ENCODE peak calls at places on chromosomes 16 and 17, in six cellular contexts. E, P, B, A, Z and M are unnamed samples.

GRCh38 chr16:21638573-21638975 is 13.8 kb downstream of the IGSF6 start:
- DNase-seq in P (no peak), Z (peak), B (no peak), A (no peak), E (no peak), M (no peak)

GRCh38 chr16:20798364-20798763 is 7.9 kb downstream of the ERI2 start:
- DNase-seq in A (no peak), P (no peak), Z (no peak), B (no peak), E (no peak), M (no peak)

GRCh38 chr16:31010539-31010938 is at the start of gene STX1B:
- DNase-seq in P (no peak), A (no peak), Z (peak), E (no peak), B (peak), M (peak)

GRCh38 chr17:44108440-44109311 is 14.8 kb downstream of the HDAC5 start:
- DNase-seq in P (peak), B (no peak), A (no peak), Z (peak), E (peak), M (no peak)

GRCh38 chr16:78705694-78706093 is 606.2 kb downstream of the WWOX start:
- DNase-seq in A (no peak), P (no peak), B (no peak), Z (peak), E (peak), M (no peak)

GRCh38 chr17:67974598-67975066 is 21.6 kb downstream of the C17orf58 start:
- DNase-seq in E (no peak), B (peak), A (no peak), P (no peak), Z (no peak), M (no peak)

GRCh38 chr17:57567278-57567677 is 177.8 kb downstream of the CCDC182 start:
- DNase-seq in P (no peak), B (no peak), Z (no peak), A (no peak), E (no peak), M (no peak)

GRCh38 chr16:87160752-87161337 is 156.3 kb downstream of the C16orf95 start:
- DNase-seq in A (no peak), E (no peak), P (no peak), Z (no peak), B (no peak), M (no peak)

GRCh38 chr17:80655588-80655987 is 111.0 kb downstream of the RPTOR start:
- DNase-seq in E (no peak), A (no peak), B (no peak), P (no peak), Z (no peak), M (no peak)

GRCh38 chr17:45640141-45640850 is 143.8 kb upstream of the CRHR1 start:
- DNase-seq in B (peak), E (peak), A (no peak), P (peak), Z (peak), M (peak)

GRCh38 chr17:41527076-41528023 is 758 bp downstream of the KRT19 start:
- DNase-seq in P (peak), B (peak), A (no peak), E (no peak), Z (no peak), M (no peak)

GRCh38 chr16:14098081-14098480 is 27.0 kb downstream of the MRTFB start:
- DNase-seq in A (no peak), B (no peak), Z (no peak), E (no peak), P (no peak), M (no peak)

GRCh38 chr16:85354623-85355514 is 242.6 kb upstream of the CIBAR2 start:
- DNase-seq in A (no peak), P (no peak), E (no peak), Z (peak), B (no peak), M (no peak)

GRCh38 chr17:8310601-8311123 is 621 bp downstream of the ARHGEF15 start:
- DNase-seq in P (no peak), B (no peak), Z (no peak), A (no peak), E (no peak), M (peak)

GRCh38 chr16:51875834-51876725 is 670.9 kb downstream of the TOX3 start:
- DNase-seq in B (peak), P (no peak), E (no peak), A (no peak), Z (no peak), M (no peak)

GRCh38 chr17:48258317-48258716 is 150.8 kb downstream of the SNX11 start:
- DNase-seq in A (no peak), P (no peak), Z (no peak), E (no peak), B (no peak), M (no peak)

GRCh38 chr17:15967706-15968399 is 22.9 kb downstream of the ADORA2B start:
- DNase-seq in E (no peak), Z (no peak), B (no peak), P (no peak), A (no peak), M (no peak)

GRCh38 chr16:4273858-4274291 is 1.1 kb upstream of the TFAP4 start:
- DNase-seq in A (no peak), B (peak), E (peak), Z (no peak), P (peak), M (peak)

GRCh38 chr17:16419074-16419928 is 3.9 kb downstream of the TRPV2 start:
- DNase-seq in A (no peak), E (peak), P (peak), B (no peak), Z (peak), M (no peak)

GRCh38 chr17:49180303-49180702 is 30.1 kb downstream of the GNGT2 start:
- DNase-seq in B (peak), E (peak), Z (peak), P (peak), A (no peak), M (peak)

GRCh38 chr17:79388556-79389295 is 222.1 kb downstream of the RBFOX3 start:
- DNase-seq in A (no peak), E (peak), P (peak), B (peak), Z (peak), M (peak)

GRCh38 chr17:31068291-31068690 is 26.5 kb upstream of the NF1 start:
- DNase-seq in A (no peak), P (no peak), E (no peak), Z (no peak), B (peak), M (peak)

GRCh38 chr17:74190807-74191206 is 12.7 kb upstream of the RPL38 start:
- DNase-seq in E (no peak), P (no peak), Z (no peak), B (peak), A (no peak), M (peak)

GRCh38 chr17:82229686-82230626 is 1.1 kb downstream of the SLC16A3 start:
- DNase-seq in P (no peak), E (no peak), Z (no peak), B (no peak), A (no peak), M (no peak)

GRCh38 chr17:9929873-9930272 is 24.8 kb upstream of the RCVRN start:
- DNase-seq in Z (no peak), E (no peak), P (no peak), A (no peak), B (no peak), M (no peak)

GRCh38 chr17:74380086-74380958 is 13.0 kb downstream of the GPR142 start:
- DNase-seq in E (no peak), A (no peak), P (peak), Z (no peak), B (no peak), M (no peak)

GRCh38 chr17:79943354-79944241 is 92.1 kb downstream of the TBC1D16 start:
- DNase-seq in P (peak), B (peak), A (no peak), E (no peak), Z (no peak), M (no peak)

GRCh38 chr17:40525294-40525693 is 23.9 kb upstream of the TNS4 start:
- DNase-seq in E (no peak), P (no peak), Z (no peak), B (no peak), A (no peak), M (no peak)

GRCh38 chr17:3528604-3529511 is 28.8 kb downstream of the TRPV3 start:
- DNase-seq in E (no peak), A (no peak), P (no peak), B (no peak), Z (peak), M (no peak)

GRCh38 chr16:77674888-77675287 is 47.4 kb upstream of the NUDT7 start:
- DNase-seq in E (no peak), P (no peak), Z (peak), A (no peak), B (no peak), M (no peak)

GRCh38 chr17:67246648-67247415 is 1.8 kb upstream of the HELZ start:
- DNase-seq in Z (peak), B (peak), E (peak), P (peak), A (no peak), M (peak)

GRCh38 chr17:48439473-48439872 is 9.5 kb upstream of the SKAP1 start:
- DNase-seq in B (no peak), E (no peak), A (no peak), P (no peak), Z (no peak), M (no peak)

GRCh38 chr17:57455063-57455914 is 199.0 kb downstream of the MSI2 start:
- DNase-seq in P (peak), B (no peak), A (no peak), E (no peak), Z (peak), M (no peak)

GRCh38 chr16:72848759-72849664 is 198.9 kb downstream of the ZFHX3 start:
- DNase-seq in B (no peak), Z (peak), E (peak), A (no peak), P (peak), M (no peak)

GRCh38 chr17:4934173-4934979 is 2.3 kb downstream of the GP1BA start:
- DNase-seq in P (peak), E (no peak), Z (peak), A (no peak), B (peak), M (peak)

GRCh38 chr16:89722392-89723278 is 1.3 kb downstream of the ZNF276 start:
- DNase-seq in B (no peak), P (peak), Z (peak), E (no peak), A (peak), M (no peak)

GRCh38 chr16:85327731-85328664 is 215.7 kb upstream of the CIBAR2 start:
- DNase-seq in P (peak), E (no peak), A (no peak), Z (peak), B (peak), M (peak)

GRCh38 chr17:17718251-17718650 is 37.0 kb downstream of the RAI1 start:
- DNase-seq in Z (no peak), A (no peak), E (no peak), P (peak), B (no peak), M (no peak)

GRCh38 chr17:48954300-48954755 is 9.7 kb upstream of the SNF8 start:
- DNase-seq in B (peak), P (no peak), A (no peak), E (peak), Z (peak), M (peak)

DNA sequence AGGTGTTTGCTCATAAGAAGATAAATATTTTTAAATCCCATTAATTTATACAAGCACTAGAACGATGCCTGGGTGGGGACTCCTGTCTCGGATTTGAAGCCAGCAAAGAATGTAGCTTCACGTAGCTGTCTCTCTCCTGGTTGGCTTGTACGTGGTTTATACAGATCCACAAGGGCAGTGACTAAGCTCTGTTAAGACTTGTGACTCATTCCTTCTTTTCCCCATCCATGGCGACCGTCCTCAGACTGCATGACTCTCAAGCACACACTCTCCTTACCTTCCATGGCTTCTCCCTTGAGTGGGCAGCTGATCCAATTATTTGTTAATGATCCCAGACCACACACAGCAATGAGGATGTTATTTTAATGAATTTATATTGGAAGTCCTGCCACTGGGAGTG is 679.7 kb upstream of the SOX9 start:
- DNase-seq in Z (peak), B (no peak), P (no peak), A (no peak), E (peak), M (no peak)
- TF ChIP-seq CTCF in Z (no peak), B (no peak), P (no peak), A (no peak), E (no peak), M (no peak)

DNA sequence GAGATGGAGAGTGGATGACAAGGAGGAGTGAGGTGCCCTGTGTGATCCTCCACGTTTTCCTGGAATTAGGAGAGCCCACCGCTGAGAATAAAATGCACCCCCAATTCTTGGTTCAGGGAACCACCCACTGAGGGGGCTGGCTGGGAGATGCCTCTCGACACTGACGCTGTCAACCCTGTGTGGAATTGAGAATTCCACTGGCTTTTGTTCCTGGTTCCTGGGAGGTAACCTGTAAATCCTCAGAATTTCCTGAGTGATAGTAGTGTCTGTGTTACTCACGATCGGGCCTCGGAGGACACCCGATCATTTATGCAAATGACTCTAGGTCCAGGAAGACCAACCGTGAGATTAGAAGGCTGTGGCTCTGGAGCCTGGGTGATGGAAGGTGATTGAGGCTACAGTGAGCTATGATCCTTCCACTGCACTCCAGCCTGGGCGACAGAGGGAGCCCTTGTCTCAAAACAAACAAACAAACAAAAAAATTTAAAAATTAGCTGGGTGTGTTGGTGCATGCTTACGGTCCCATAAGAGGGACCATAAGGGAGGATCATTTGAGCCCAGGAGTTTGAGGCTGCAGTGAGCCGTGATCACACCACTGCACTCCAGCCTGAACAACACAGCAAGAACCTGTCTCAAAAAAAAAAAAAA is 11.7 kb upstream of the PRPSAP1 start:
- DNase-seq in Z (no peak), B (no peak), P (no peak), E (no peak), A (no peak), M (no peak)
- TF ChIP-seq CTCF in Z (peak), B (no peak), P (no peak), E (peak), A (peak), M (no peak)

GRCh38 chr17:72033311-72033710 is 87.5 kb upstream of the SOX9 start:
- DNase-seq in P (no peak), E (no peak), Z (no peak), A (no peak), B (no peak), M (no peak)

GRCh38 chr17:72034000-72034399 is 86.8 kb upstream of the SOX9 start:
- DNase-seq in P (no peak), Z (no peak), A (no peak), E (no peak), B (no peak), M (no peak)

GRCh38 chr17:72031219-72031906 is 89.5 kb upstream of the SOX9 start:
- DNase-seq in E (no peak), Z (no peak), A (no peak), B (no peak), P (no peak), M (no peak)

GRCh38 chr17:72025113-72025512 is 95.7 kb upstream of the SOX9 start:
- DNase-seq in E (no peak), Z (no peak), A (no peak), B (no peak), P (no peak), M (no peak)

DNA sequence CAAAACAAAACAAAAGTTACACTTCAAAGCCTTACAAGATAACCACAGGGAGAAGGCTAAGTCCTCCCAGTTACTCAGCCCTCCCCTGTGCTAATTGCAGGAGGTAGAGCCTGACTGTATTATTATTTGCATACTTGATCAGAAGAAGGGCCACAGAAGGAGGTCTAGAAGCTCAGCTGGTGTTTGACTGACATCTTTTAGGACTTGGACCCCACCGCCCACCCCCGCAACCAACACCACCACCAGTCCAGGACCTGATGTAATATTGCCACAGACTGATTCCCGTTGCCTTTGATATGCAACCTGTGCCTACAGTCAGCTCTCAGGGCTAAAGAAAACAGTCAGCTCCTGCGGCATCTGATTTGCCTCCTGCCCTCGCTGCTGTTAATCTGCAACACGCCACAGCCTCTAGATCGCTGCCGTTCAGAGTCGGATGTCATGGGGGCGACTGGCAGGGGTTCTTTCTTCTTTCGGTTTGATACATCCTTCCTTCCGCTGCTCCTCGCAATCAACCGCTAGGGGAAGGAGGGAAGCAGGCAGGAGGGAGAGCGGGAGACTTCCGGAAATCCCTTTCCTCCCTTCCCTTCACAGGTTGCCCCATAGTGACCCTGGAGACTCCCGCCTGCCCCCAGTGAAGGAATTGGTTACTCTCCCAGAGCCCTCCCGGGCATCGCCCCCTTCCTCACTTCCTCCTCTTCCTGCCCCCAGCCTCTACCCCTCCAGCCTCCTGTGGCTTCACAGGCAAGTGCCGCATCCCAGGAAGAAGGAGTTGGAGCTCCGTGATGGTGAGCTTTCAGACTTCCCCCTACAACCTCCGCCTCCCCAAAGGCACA is 90.5 kb upstream of the SOX9 start:
- DNase-seq in P (peak), B (peak), Z (peak), A (no peak), E (peak), M (peak)
- TF ChIP-seq CTCF in P (peak), B (no peak), Z (peak), A (peak), E (peak), M (no peak)

GRCh38 chr17:50563095-50563511 is 2.6 kb downstream of the CACNA1G start:
- DNase-seq in A (no peak), Z (no peak), P (no peak), E (no peak), B (no peak), M (no peak)

GRCh38 chr17:50560931-50561750 is 626 bp downstream of the CACNA1G start:
- DNase-seq in Z (no peak), E (no peak), P (peak), B (peak), A (no peak), M (no peak)

GRCh38 chr17:50561796-50562195 is 1.3 kb downstream of the CACNA1G start:
- DNase-seq in P (no peak), B (no peak), Z (no peak), A (no peak), E (no peak), M (no peak)

GRCh38 chr17:50560185-50560824 is at the start of gene CACNA1G:
- DNase-seq in Z (peak), A (no peak), E (peak), P (peak), B (peak), M (peak)

GRCh38 chr17:50562266-50563094 is 2.0 kb downstream of the CACNA1G start:
- DNase-seq in E (no peak), B (peak), A (no peak), Z (no peak), P (no peak), M (no peak)
- TF ChIP-seq CTCF in E (no peak), B (no peak), A (no peak), Z (no peak), P (no peak), M (no peak)